ENCODE peak calls at places on chromosome 10, in six cellular contexts. C is tibial nerve, Y is SK-N-SH, S is AG04450, U is astrocyte, D is A549. P is an unnamed sample.
A peak's percentile ranks its signal among the peaks of the same experiment; 100 is the strongest.

GRCh38 chr10:60394444-60394843 is 4.8 kb upstream of the ANK3 start:
- DNase-seq in D (no peak), S (no peak), C (no peak), U (no peak), Y (no peak), P (no peak)

GRCh38 chr10:98994030-98994429 is 241.6 kb downstream of the HPSE2 start:
- DNase-seq in C (no peak), S (no peak), U (no peak), Y (no peak), D (no peak), P (no peak)

GRCh38 chr10:69088471-69088769 is 517 bp downstream of the SRGN start:
- DNase-seq in D (no peak), S (no peak), Y (no peak), C (no peak), U (no peak), P (no peak)

GRCh38 chr10:124470544-124471449 is 9.2 kb downstream of the LHPP start:
- DNase-seq in S (no peak), Y (no peak), U (no peak), D (peak; percentile 67), C (no peak), P (no peak)

GRCh38 chr10:69272620-69273019 is 5.7 kb upstream of the HK1 start:
- DNase-seq in S (no peak), C (no peak), D (no peak), U (no peak), Y (no peak), P (no peak)

GRCh38 chr10:71966046-71967004 is 2.1 kb downstream of the CHST3 start:
- DNase-seq in Y (no peak), D (peak; percentile 28), U (peak; percentile 60), C (no peak), S (no peak), P (no peak)

GRCh38 chr10:99548041-99548530 is 15.3 kb downstream of the NKX2-3 start:
- DNase-seq in U (no peak), D (peak; percentile 65), C (no peak), S (no peak), Y (peak; percentile 35), P (no peak)

GRCh38 chr10:71076473-71077142 is 135.8 kb upstream of the UNC5B start:
- DNase-seq in C (no peak), U (no peak), S (no peak), D (no peak), Y (peak; percentile 47), P (no peak)

GRCh38 chr10:66202101-66202500 is 723.7 kb upstream of the LRRTM3 start:
- DNase-seq in S (no peak), Y (no peak), U (no peak), D (no peak), C (no peak), P (no peak)

GRCh38 chr10:128631801-128632241 is 505.6 kb upstream of the MKI67 start:
- DNase-seq in U (no peak), Y (peak; percentile 36), D (no peak), C (peak; percentile 80), S (no peak), P (no peak)

GRCh38 chr10:71985542-71986250 is 21.5 kb downstream of the CHST3 start:
- DNase-seq in S (no peak), D (no peak), C (peak; percentile 70), U (peak; percentile 70), Y (no peak), P (no peak)

GRCh38 chr10:59808896-59809643 is 55.8 kb upstream of the MRLN start:
- DNase-seq in Y (peak; percentile 54), S (no peak), D (peak; percentile 66), U (peak; percentile 38), C (peak; percentile 64), P (no peak)

GRCh38 chr10:106908225-106908624 is 256.3 kb downstream of the SORCS1 start:
- DNase-seq in S (no peak), D (no peak), Y (no peak), C (no peak), U (no peak), P (no peak)

GRCh38 chr10:59589721-59590120 is 119.9 kb downstream of the SLC16A9 start:
- DNase-seq in C (no peak), U (no peak), S (no peak), Y (no peak), D (no peak), P (no peak)

GRCh38 chr10:98223874-98224273 is 44.1 kb downstream of the LOXL4 start:
- DNase-seq in S (no peak), Y (no peak), D (no peak), C (no peak), U (no peak), P (no peak)

GRCh38 chr10:105785721-105786120 is 1144.6 kb downstream of the SORCS3 start:
- DNase-seq in C (no peak), S (no peak), D (no peak), U (no peak), Y (no peak), P (no peak)

GRCh38 chr10:103983367-103983911 is 16.5 kb downstream of the SLK start:
- DNase-seq in C (no peak), U (no peak), Y (no peak), S (no peak), D (no peak), P (no peak)

GRCh38 chr10:113273877-113274829 is 278.7 kb upstream of the HABP2 start:
- DNase-seq in U (peak; percentile 13), D (no peak), Y (no peak), C (no peak), S (no peak), P (no peak)

GRCh38 chr10:101686133-101686925 is 8.6 kb downstream of the FBXW4 start:
- DNase-seq in S (no peak), D (no peak), Y (no peak), C (no peak), U (peak; percentile 62), P (no peak)

GRCh38 chr10:127990846-127991542 is 84.1 kb downstream of the PTPRE start:
- DNase-seq in U (peak; percentile 98), Y (no peak), D (peak; percentile 22), C (no peak), S (no peak), P (no peak)

GRCh38 chr10:133293810-133294119 is 14.9 kb downstream of the TUBGCP2 start:
- DNase-seq in S (no peak), U (no peak), C (no peak), Y (no peak), D (no peak), P (no peak)

GRCh38 chr10:111126073-111126472 is 49.2 kb downstream of the ADRA2A start:
- DNase-seq in C (no peak), Y (no peak), D (no peak), U (no peak), S (no peak), P (no peak)

GRCh38 chr10:48965460-48965859 is 25.8 kb upstream of the LRRC18 start:
- DNase-seq in U (no peak), Y (no peak), S (no peak), C (no peak), D (no peak), P (no peak)

GRCh38 chr10:3433988-3434387 is 261.4 kb upstream of the PITRM1 start:
- DNase-seq in U (no peak), S (no peak), Y (no peak), C (no peak), D (no peak), P (no peak)

GRCh38 chr10:58347967-58348366 is 13.2 kb downstream of the UBE2D1 start:
- DNase-seq in C (no peak), S (no peak), U (no peak), Y (no peak), D (no peak), P (no peak)
- H3K9me3 ChIP-seq in C (no peaks in the 10 kb centered on the region), S (no peaks in the 10 kb centered on the region), U (no peaks in the 10 kb centered on the region), Y (no peaks in the 10 kb centered on the region), D (no peaks in the 10 kb centered on the region), P (no peaks in the 10 kb centered on the region)

GRCh38 chr10:37442882-37443281 is 317.5 kb downstream of the ANKRD30A start:
- DNase-seq in U (no peak), C (no peak), D (no peak), Y (no peak), S (no peak), P (no peak)
- H3K9me3 ChIP-seq in U (peaks cover 13% of the 10 kb centered on the region), C (no peaks in the 10 kb centered on the region), D (peaks cover 2% of the 10 kb centered on the region), Y (no peaks in the 10 kb centered on the region), S (peaks cover 9% of the 10 kb centered on the region), P (no peaks in the 10 kb centered on the region)

DNA sequence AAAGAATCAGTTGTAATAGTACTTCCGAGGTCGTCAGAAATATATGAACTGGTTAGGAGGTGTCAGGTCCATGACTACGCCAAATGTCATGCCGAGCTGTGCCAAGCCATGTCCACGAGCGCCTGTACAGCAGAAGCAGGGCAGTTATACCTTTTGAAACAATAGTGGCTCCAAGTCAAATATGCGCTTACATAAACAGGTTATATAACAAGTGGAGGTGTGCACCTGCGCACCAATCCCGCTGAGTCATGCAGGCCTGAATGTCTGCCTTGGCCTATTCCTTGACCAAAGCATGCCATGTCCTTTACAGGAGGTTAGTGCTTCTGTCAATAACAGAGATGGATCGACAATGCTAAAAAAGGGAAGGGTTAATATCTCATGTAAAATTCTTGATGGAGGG is 21.3 kb upstream of the TRUB1 start:
- DNase-seq in C (no peak), U (no peak), Y (no peak), D (no peak), S (no peak), P (no peak)
- H3K9me3 ChIP-seq in C (no peaks in the 10 kb centered on the region), U (no peaks in the 10 kb centered on the region), Y (no peaks in the 10 kb centered on the region), D (no peaks in the 10 kb centered on the region), S (no peaks in the 10 kb centered on the region), P (no peaks in the 10 kb centered on the region)

DNA sequence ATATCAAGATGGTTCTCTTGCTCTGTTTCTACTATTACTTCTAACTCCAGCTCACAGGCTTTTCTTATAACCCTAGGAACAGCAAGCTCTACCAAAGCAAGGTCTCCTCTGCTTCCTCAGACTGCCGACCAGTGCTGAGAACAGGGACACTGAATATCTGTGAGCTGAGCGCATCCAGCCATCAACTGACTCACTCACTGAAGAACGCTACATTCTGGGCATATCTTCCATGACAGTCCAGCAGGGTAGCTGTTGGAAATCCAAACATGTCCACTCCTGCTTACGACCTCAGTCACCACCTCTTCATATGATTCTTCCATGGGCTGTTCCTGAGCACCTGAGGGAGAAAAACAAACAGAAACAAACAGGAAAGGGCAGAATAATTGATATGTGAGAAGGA is 2.8 kb downstream of the ZNF32 start:
- DNase-seq in C (no peak), S (no peak), D (no peak), Y (no peak), U (no peak), P (no peak)
- H3K9me3 ChIP-seq in C (peaks cover 7% of the 10 kb centered on the region), S (peaks cover 40% of the 10 kb centered on the region), D (peaks cover 76% of the 10 kb centered on the region), Y (peaks cover 31% of the 10 kb centered on the region), U (peaks cover 42% of the 10 kb centered on the region), P (peaks cover 41% of the 10 kb centered on the region)

GRCh38 chr10:29807407-29807806 is 172.6 kb upstream of the SVIL start:
- DNase-seq in Y (no peak), C (no peak), D (peak; percentile 82), U (peak; percentile 89), S (no peak), P (no peak)
- H3K9me3 ChIP-seq in Y (no peaks in the 10 kb centered on the region), C (no peaks in the 10 kb centered on the region), D (no peaks in the 10 kb centered on the region), U (no peaks in the 10 kb centered on the region), S (no peaks in the 10 kb centered on the region), P (no peaks in the 10 kb centered on the region)

DNA sequence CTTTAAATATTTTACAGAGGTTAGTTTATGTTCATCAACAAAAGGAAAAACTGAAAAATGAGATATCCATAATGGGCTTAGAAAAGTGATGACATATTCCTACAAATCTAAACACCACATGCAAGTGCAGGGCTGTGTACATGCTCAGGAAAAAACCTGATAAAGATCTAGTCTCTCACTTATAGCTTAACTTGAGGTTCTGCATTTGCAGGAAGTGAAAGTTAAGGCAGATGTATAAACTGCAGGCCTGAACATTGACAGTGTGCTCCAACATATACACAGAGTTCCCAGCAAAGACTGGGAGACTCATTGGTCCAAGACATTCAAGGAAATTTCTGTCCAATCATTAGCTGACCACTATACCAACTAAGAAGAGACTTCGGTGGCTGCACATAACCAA is 63.8 kb upstream of the RET start:
- DNase-seq in U (no peak), S (no peak), D (no peak), C (no peak), Y (no peak), P (no peak)
- H3K9me3 ChIP-seq in U (no peaks in the 10 kb centered on the region), S (no peaks in the 10 kb centered on the region), D (no peaks in the 10 kb centered on the region), C (no peaks in the 10 kb centered on the region), Y (no peaks in the 10 kb centered on the region), P (no peaks in the 10 kb centered on the region)